ENCODE peak calls at places on chromosomes 6 and 20, in five cellular contexts. X is colonic mucosa, V is left ventricle myocardium inferior, K is left lung, T is tibial nerve. W is an unnamed sample. For H3K9me3, the result is how much of the 10 kb centered on the place peaks cover.

GRCh38 chr6:65199683-65200082 is 507.3 kb downstream of the EYS start:
- DNase-seq in K (no peak), V (no peak), T (no peak), X (no peak), W (no peak)

GRCh38 chr20:61819484-61819846 is 246.2 kb downstream of the TAF4 start:
- DNase-seq in V (no peak), K (no peak), T (no peak), X (no peak), W (no peak)

GRCh38 chr20:38748863-38749153 is 548 bp downstream of the ACTR5 start:
- DNase-seq in V (no peak), T (no peak), X (peak), K (no peak), W (no peak)

GRCh38 chr6:6661684-6662083 is 73.2 kb downstream of the LY86 start:
- DNase-seq in V (no peak), X (peak), T (no peak), K (no peak), W (no peak)

GRCh38 chr6:87847135-87847829 is 145.2 kb upstream of the AKIRIN2 start:
- DNase-seq in K (no peak), T (no peak), V (no peak), X (no peak), W (no peak)

GRCh38 chr6:101275251-101275650 is 118.3 kb upstream of the GRIK2 start:
- DNase-seq in T (no peak), K (no peak), X (no peak), V (no peak), W (no peak)

GRCh38 chr6:40845588-40845987 is 193.4 kb downstream of the UNC5CL start:
- DNase-seq in V (no peak), T (no peak), X (peak), K (no peak), W (no peak)

GRCh38 chr20:13348301-13349239 is 127.5 kb downstream of the ISM1 start:
- DNase-seq in X (no peak), T (no peak), V (no peak), K (no peak), W (no peak)

GRCh38 chr6:112199001-112199403 is 55.4 kb downstream of the LAMA4 start:
- DNase-seq in V (no peak), T (no peak), X (no peak), K (no peak), W (no peak)

GRCh38 chr20:58892126-58892931 is 39.8 kb downstream of the GNAS start:
- DNase-seq in K (peak), X (peak), T (peak), V (peak), W (peak)

GRCh38 chr20:38961530-38962043 is 557 bp upstream of the DHX35 start:
- DNase-seq in K (no peak), X (no peak), V (no peak), T (no peak), W (no peak)

GRCh38 chr6:166336847-166337246 is 5.5 kb downstream of the SFT2D1 start:
- DNase-seq in V (no peak), T (no peak), K (no peak), X (no peak), W (no peak)

GRCh38 chr6:32133786-32134185 is 3.7 kb upstream of the FKBPL start:
- DNase-seq in K (no peak), T (no peak), X (no peak), V (no peak), W (no peak)

GRCh38 chr20:31710423-31711250 is 12.0 kb downstream of the BCL2L1 start:
- DNase-seq in K (no peak), V (peak), X (no peak), T (no peak), W (no peak)

GRCh38 chr6:52779237-52779636 is 16.0 kb upstream of the GSTA2 start:
- DNase-seq in V (no peak), K (no peak), T (no peak), X (no peak), W (no peak)

GRCh38 chr6:71888720-71889340 is 2.5 kb downstream of the RIMS1 start:
- DNase-seq in K (no peak), X (no peak), T (no peak), V (no peak), W (no peak)

GRCh38 chr6:29345380-29345779 is 23.3 kb downstream of the OR5V1 start:
- DNase-seq in T (no peak), X (no peak), V (no peak), K (no peak), W (no peak)

GRCh38 chr20:37358366-37359150 is 12.6 kb downstream of the SRC start:
- DNase-seq in V (no peak), T (no peak), X (no peak), K (no peak), W (no peak)

GRCh38 chr20:34364013-34364382 is 925 bp downstream of the ITCH start:
- DNase-seq in V (no peak), X (no peak), T (no peak), K (no peak), W (no peak)

GRCh38 chr20:58058421-58059140 is 169.9 kb downstream of the ANKRD60 start:
- DNase-seq in K (no peak), V (no peak), T (no peak), X (peak), W (no peak)

GRCh38 chr6:33771342-33772113 is 17.4 kb downstream of the LEMD2 start:
- DNase-seq in K (peak), V (peak), T (peak), X (peak), W (peak)

GRCh38 chr6:38495511-38495910 is 144.2 kb downstream of the BTBD9 start:
- DNase-seq in X (no peak), V (no peak), T (no peak), K (no peak), W (no peak)

GRCh38 chr6:153162646-153163045 is 31.6 kb upstream of the RGS17 start:
- DNase-seq in T (no peak), V (no peak), X (no peak), K (no peak), W (no peak)

GRCh38 chr6:36443951-36444428 is 1.2 kb downstream of the KCTD20 start:
- DNase-seq in T (no peak), V (no peak), K (no peak), X (peak), W (no peak)

GRCh38 chr6:98044791-98045190 is 761.8 kb upstream of the MMS22L start:
- DNase-seq in K (no peak), X (no peak), T (no peak), V (no peak), W (no peak)

GRCh38 chr6:20200761-20201160 is 11.5 kb downstream of the MBOAT1 start:
- DNase-seq in X (peak), K (no peak), V (no peak), T (no peak), W (no peak)

GRCh38 chr20:34516874-34517542 is 786 bp downstream of the DYNLRB1 start:
- DNase-seq in K (no peak), V (no peak), T (no peak), X (peak), W (peak)

GRCh38 chr6:11712760-11713159 is 65.8 kb downstream of the ADTRP start:
- DNase-seq in X (peak), T (peak), K (no peak), V (no peak), W (no peak)

GRCh38 chr6:169938731-169939130 is 187.3 kb downstream of the ERMARD start:
- DNase-seq in K (no peak), T (no peak), X (no peak), V (no peak), W (no peak)
- H3K9me3 ChIP-seq in K (under half), T (under half), X (under half), V (under half), W (under half)

GRCh38 chr6:168581236-168581635 is 140.3 kb downstream of the SMOC2 start:
- DNase-seq in T (no peak), X (no peak), V (no peak), K (no peak), W (no peak)
- H3K9me3 ChIP-seq in T (under half), X (under half), V (under half), K (under half), W (under half)

GRCh38 chr20:21315138-21315537 is 12.0 kb downstream of the XRN2 start:
- DNase-seq in X (no peak), T (no peak), K (no peak), V (no peak), W (no peak)
- H3K9me3 ChIP-seq in X (under half), T (under half), K (under half), V (under half), W (under half)

DNA sequence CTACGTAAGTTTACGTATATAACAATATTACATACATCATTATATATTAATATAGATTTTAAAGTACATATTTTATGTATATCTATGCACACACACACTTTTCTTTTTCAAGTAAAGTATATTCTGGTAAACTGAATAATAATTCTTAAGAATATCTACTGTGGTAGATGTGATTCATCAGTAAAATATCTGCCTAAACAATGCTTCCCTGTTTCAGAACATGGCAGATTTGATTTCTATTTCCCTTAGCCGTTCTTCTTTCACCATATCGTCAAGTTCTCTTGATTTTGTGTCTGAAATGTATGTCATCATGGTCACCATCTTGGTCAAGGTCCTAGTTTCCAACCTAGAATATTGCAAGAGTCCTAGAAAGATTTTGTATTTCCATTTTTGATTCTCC is 195.6 kb downstream of the HDGFL1 start:
- DNase-seq in X (no peak), T (no peak), V (no peak), K (no peak), W (no peak)
- H3K9me3 ChIP-seq in X (under half), T (under half), V (under half), K (under half), W (under half)

GRCh38 chr20:51299413-51299812 is 243.1 kb downstream of the NFATC2 start:
- DNase-seq in X (no peak), V (no peak), T (no peak), K (no peak), W (no peak)
- H3K9me3 ChIP-seq in X (under half), V (under half), T (under half), K (under half), W (under half)